ENCODE peak calls at places on chromosomes 5 and 9, in seven cellular contexts. Q is H1; C is endodermal cell; T is fibroblast of lung; I is PC-3; V is breast epithelium; W is CD8-positive, alpha-beta memory T cell. G is an unnamed sample.

GRCh38 chr9:84343111-84343521 is 2.6 kb upstream of the SLC28A3 start:
- DNase-seq in W (no peak), V (no peak), Q (no peak), I (no peak), C (no peak), T (no peak), G (no peak)

GRCh38 chr5:104186100-104186499 is 623.5 kb upstream of the NUDT12 start:
- DNase-seq in Q (no peak), I (no peak), C (no peak), T (no peak), V (no peak), W (no peak), G (peak; percentile 31)

GRCh38 chr9:126704157-126704941 is 90.6 kb downstream of the LMX1B start:
- DNase-seq in I (peak; percentile 61), W (no peak), T (peak; percentile 28), Q (peak; percentile 47), C (peak; percentile 79), V (peak; percentile 53), G (peak; percentile 49)

GRCh38 chr5:112016980-112017379 is 260.0 kb upstream of the NREP start:
- DNase-seq in I (no peak), W (no peak), C (no peak), T (no peak), Q (no peak), V (no peak), G (no peak)

GRCh38 chr9:130240410-130241197 is 25.0 kb upstream of the HMCN2 start:
- DNase-seq in I (peak; percentile 52), W (no peak), C (peak; percentile 85), Q (no peak), V (no peak), T (peak; percentile 72), G (peak; percentile 93)

GRCh38 chr9:13900449-13900848 is 413.5 kb downstream of the NFIB start:
- DNase-seq in Q (no peak), V (no peak), T (no peak), I (no peak), W (no peak), C (no peak), G (no peak)

GRCh38 chr5:145295236-145295635 is 539.9 kb downstream of the PRELID2 start:
- DNase-seq in V (no peak), T (peak; percentile 41), W (no peak), C (no peak), Q (no peak), I (no peak), G (no peak)

GRCh38 chr9:99259231-99259918 is 37.3 kb downstream of the SEC61B start:
- DNase-seq in V (peak; percentile 75), Q (peak; percentile 67), I (no peak), C (peak; percentile 70), W (peak; percentile 4), T (peak; percentile 45), G (peak; percentile 56)

GRCh38 chr5:159838551-159839222 is 77.6 kb upstream of the ADRA1B start:
- DNase-seq in C (no peak), I (no peak), Q (no peak), T (peak; percentile 31), W (no peak), V (no peak), G (no peak)

GRCh38 chr5:129244478-129244877 is 149.9 kb downstream of the ISOC1 start:
- DNase-seq in I (no peak), V (no peak), T (peak; percentile 21), Q (no peak), C (no peak), W (no peak), G (no peak)

GRCh38 chr5:154562244-154562861 is 84.3 kb upstream of the HAND1 start:
- DNase-seq in I (no peak), V (no peak), Q (no peak), T (no peak), C (no peak), W (no peak), G (no peak)

GRCh38 chr5:177370488-177371119 is 12.9 kb downstream of the RGS14 start:
- DNase-seq in T (peak; percentile 85), I (peak; percentile 94), W (peak; percentile 36), V (peak; percentile 73), C (peak; percentile 100), Q (peak; percentile 93), G (peak; percentile 90)

GRCh38 chr9:126061575-126061974 is 265.1 kb upstream of the MVB12B start:
- DNase-seq in T (no peak), I (no peak), W (no peak), C (no peak), Q (no peak), V (no peak), G (no peak)

GRCh38 chr5:139878093-139878492 is 82.5 kb downstream of the PSD2 start:
- DNase-seq in T (no peak), V (no peak), W (no peak), C (no peak), I (peak; percentile 26), Q (no peak), G (no peak)

GRCh38 chr9:98627291-98627690 is 81.4 kb downstream of the GABBR2 start:
- DNase-seq in C (no peak), I (no peak), W (no peak), V (no peak), Q (no peak), T (peak; percentile 16), G (no peak)

GRCh38 chr5:39283231-39283818 is 64.0 kb upstream of the FYB1 start:
- DNase-seq in I (peak; percentile 90), T (peak; percentile 78), W (peak; percentile 32), V (no peak), Q (peak; percentile 49), C (peak; percentile 80), G (peak; percentile 9)

GRCh38 chr9:95822583-95823431 is 52.7 kb upstream of the ERCC6L2 start:
- DNase-seq in T (peak; percentile 96), Q (no peak), C (no peak), I (peak; percentile 89), V (no peak), W (no peak), G (peak; percentile 24)

GRCh38 chr5:2989517-2989916 is 238.0 kb upstream of the IRX2 start:
- DNase-seq in V (no peak), I (no peak), C (peak; percentile 56), W (no peak), T (no peak), Q (no peak), G (no peak)

GRCh38 chr9:113675475-113675941 is 200.6 kb upstream of the ZNF618 start:
- DNase-seq in C (no peak), W (no peak), I (peak; percentile 83), Q (no peak), T (peak; percentile 95), V (no peak), G (peak; percentile 96)

GRCh38 chr5:173790836-173791546 is 97.2 kb upstream of the CPEB4 start:
- DNase-seq in I (no peak), Q (no peak), C (no peak), W (no peak), T (no peak), V (no peak), G (no peak)
- H3K4me3 ChIP-seq in I (no peak overlapping the region), Q (no peak overlapping the region), C (no peak overlapping the region), W (no peak overlapping the region), T (no peak overlapping the region), V (no peak overlapping the region), G (no peak overlapping the region)

DNA sequence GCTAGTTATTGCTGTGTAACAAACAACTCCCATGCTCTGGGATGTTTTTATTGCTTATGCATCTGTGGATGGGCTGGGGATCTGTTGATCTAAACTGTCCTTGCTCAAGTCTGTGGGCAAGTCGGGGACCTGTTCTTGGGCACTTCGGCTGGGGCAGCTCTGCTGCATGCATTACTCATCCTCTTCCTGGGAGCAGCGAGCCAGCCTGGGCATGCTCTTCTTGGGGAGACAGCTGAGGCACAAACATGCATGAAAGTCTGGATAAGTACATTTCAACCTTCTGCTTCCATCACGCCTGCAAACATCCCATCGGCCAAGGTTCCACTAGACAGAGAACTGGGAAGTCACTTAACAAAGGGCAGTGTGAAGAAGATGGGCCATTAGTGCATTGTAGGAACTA is 66.3 kb downstream of the ANKRD33B start:
- DNase-seq in V (no peak), W (no peak), I (no peak), T (no peak), Q (no peak), C (no peak), G (no peak)
- H3K4me1 ChIP-seq in V (no peaks in the 10 kb centered on the region), W (peaks cover 35% of the 10 kb centered on the region), I (peaks cover 16% of the 10 kb centered on the region), T (no peaks in the 10 kb centered on the region), Q (peaks cover 13% of the 10 kb centered on the region), C (no peaks in the 10 kb centered on the region), G (no peaks in the 10 kb centered on the region)

DNA sequence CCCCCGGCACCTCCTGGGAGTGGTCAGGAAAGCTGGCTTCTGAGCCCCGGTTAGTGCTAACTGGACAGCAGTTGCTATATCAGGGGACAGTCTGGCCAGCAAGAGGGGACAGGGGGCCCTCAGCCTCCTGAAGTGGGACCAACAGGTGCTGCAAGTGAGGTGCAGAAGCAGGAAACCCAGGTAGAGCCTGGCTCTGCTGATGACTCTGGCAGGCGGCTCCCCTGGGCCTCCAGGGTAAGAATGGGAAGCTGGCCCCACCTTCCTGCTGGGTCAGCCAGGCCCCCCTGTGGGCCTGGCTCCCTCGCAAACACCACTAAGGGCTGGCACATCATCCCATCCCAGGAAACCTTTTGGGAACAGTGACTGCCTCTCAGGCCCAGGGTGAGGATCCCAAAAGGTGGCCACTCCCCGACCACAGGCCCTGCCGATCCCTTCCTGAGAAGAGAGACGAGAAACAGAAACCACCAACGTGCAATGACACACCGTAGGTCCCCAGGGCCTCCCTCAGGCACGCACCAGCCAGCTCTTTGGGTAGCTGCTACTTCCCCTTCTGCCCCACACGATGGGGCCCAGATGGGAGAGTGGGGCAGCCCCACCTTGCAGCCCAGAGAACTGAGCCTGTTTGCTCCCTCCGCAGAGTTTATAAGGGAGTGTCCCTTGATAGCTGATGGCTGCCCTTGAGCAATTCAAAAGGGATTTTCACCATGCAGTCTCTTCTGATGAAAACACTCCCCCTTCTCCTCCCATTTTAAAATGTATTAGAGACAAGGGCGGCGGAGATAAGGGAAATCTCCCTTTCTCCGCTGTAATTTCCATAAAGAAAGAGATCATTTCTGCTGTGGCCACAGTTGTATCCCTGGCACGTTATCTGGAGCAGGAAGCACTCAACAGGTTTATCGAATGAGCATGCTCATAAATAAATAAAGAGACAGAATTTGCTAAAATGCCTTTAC is 76.8 kb downstream of the STK10 start:
- DNase-seq in I (peak; percentile 39), W (peak; percentile 61), C (peak; percentile 68), T (peak; percentile 56), V (no peak), Q (no peak), G (peak; percentile 57)
- H3K4me3 ChIP-seq in I (peak overlapping the region; percentile 23), W (peak overlapping the region; percentile 38), C (no peak overlapping the region), T (no peak overlapping the region), V (peak overlapping the region; percentile 51), Q (no peak overlapping the region), G (peak overlapping the region; percentile 5)

GRCh38 chr5:33938507-33938796 is 2.3 kb downstream of the RXFP3 start:
- DNase-seq in C (no peak), Q (no peak), I (no peak), T (no peak), V (no peak), W (no peak), G (no peak)

GRCh38 chr5:33936004-33936380 is 194 bp upstream of the RXFP3 start:
- DNase-seq in I (peak; percentile 46), V (no peak), W (peak; percentile 3), C (peak; percentile 95), T (peak; percentile 68), Q (peak; percentile 94), G (no peak)

GRCh38 chr5:33937700-33938506 is 1.7 kb downstream of the RXFP3 start:
- DNase-seq in Q (no peak), W (no peak), I (no peak), T (no peak), C (peak; percentile 38), V (no peak), G (no peak)

GRCh38 chr5:33937017-33937699 is 972 bp downstream of the RXFP3 start:
- DNase-seq in T (peak; percentile 6), I (no peak), W (no peak), C (no peak), V (no peak), Q (no peak), G (no peak)

GRCh38 chr5:33936381-33937016 is at the start of gene RXFP3:
- DNase-seq in I (no peak), W (no peak), Q (peak; percentile 66), T (peak; percentile 58), C (no peak), V (no peak), G (no peak)
- H3K4me1 ChIP-seq in I (peaks cover 14% of the 10 kb centered on the region), W (no peaks in the 10 kb centered on the region), Q (peaks cover 4% of the 10 kb centered on the region), T (no peaks in the 10 kb centered on the region), C (peaks cover 3% of the 10 kb centered on the region), V (peaks cover 4% of the 10 kb centered on the region), G (no peaks in the 10 kb centered on the region)